ENCODE peak calls at places on chromosomes 4 and X, in ten cellular contexts. One of them, this sample, is unnamed.

GRCh38 chrX:72002886-72003285 is 92.2 kb downstream of the NHSL2 start:
- DNase-seq in cerebellum: no peak
- DNase-seq in nephron progenitor cell: no peak
- DNase-seq in NCI-H1694: no peak
- DNase-seq in activated B cell treated with CpG ODN at 0.5 μM for 24 hours: no peak
- DNase-seq in DMS153: no peak
- DNase-seq in midbrain: no peak
- DNase-seq in amygdala: no peak
- DNase-seq in germinal center: no peak
- DNase-seq in osteocyte: peak; percentile 48
- DNase-seq in this sample: no peak

GRCh38 chrX:74458738-74459137 is 37.4 kb downstream of the SLC16A2 start:
- DNase-seq in cerebellum: no peak
- DNase-seq in nephron progenitor cell: no peak
- DNase-seq in NCI-H1694: no peak
- DNase-seq in activated B cell treated with CpG ODN at 0.5 μM for 24 hours: no peak
- DNase-seq in DMS153: no peak
- DNase-seq in midbrain: no peak
- DNase-seq in amygdala: no peak
- DNase-seq in germinal center: no peak
- DNase-seq in osteocyte: no peak
- DNase-seq in this sample: no peak

GRCh38 chr4:156638925-156639605 is 332.5 kb downstream of the PDGFC start:
- DNase-seq in cerebellum: no peak
- DNase-seq in nephron progenitor cell: no peak
- DNase-seq in NCI-H1694: peak; percentile 19
- DNase-seq in activated B cell treated with CpG ODN at 0.5 μM for 24 hours: no peak
- DNase-seq in DMS153: no peak
- DNase-seq in midbrain: no peak
- DNase-seq in amygdala: no peak
- DNase-seq in germinal center: no peak
- DNase-seq in osteocyte: no peak
- DNase-seq in this sample: no peak

GRCh38 chr4:55409468-55410171 is 13.9 kb downstream of the TMEM165 start:
- DNase-seq in cerebellum: no peak
- DNase-seq in nephron progenitor cell: no peak
- DNase-seq in NCI-H1694: no peak
- DNase-seq in activated B cell treated with CpG ODN at 0.5 μM for 24 hours: no peak
- DNase-seq in DMS153: no peak
- DNase-seq in midbrain: peak; percentile 40
- DNase-seq in amygdala: peak; percentile 21
- DNase-seq in germinal center: peak; percentile 32
- DNase-seq in osteocyte: no peak
- DNase-seq in this sample: peak; percentile 52

GRCh38 chr4:7657545-7658296 is 223.0 kb upstream of the PSAPL1 start:
- DNase-seq in cerebellum: no peak
- DNase-seq in nephron progenitor cell: no peak
- DNase-seq in NCI-H1694: no peak
- DNase-seq in activated B cell treated with CpG ODN at 0.5 μM for 24 hours: no peak
- DNase-seq in DMS153: no peak
- DNase-seq in midbrain: no peak
- DNase-seq in amygdala: no peak
- DNase-seq in germinal center: no peak
- DNase-seq in osteocyte: no peak
- DNase-seq in this sample: no peak

GRCh38 chr4:94897023-94897422 is 139.3 kb downstream of the BMPR1B start:
- DNase-seq in cerebellum: no peak
- DNase-seq in nephron progenitor cell: no peak
- DNase-seq in NCI-H1694: no peak
- DNase-seq in activated B cell treated with CpG ODN at 0.5 μM for 24 hours: no peak
- DNase-seq in DMS153: no peak
- DNase-seq in midbrain: no peak
- DNase-seq in amygdala: no peak
- DNase-seq in germinal center: no peak
- DNase-seq in osteocyte: no peak
- DNase-seq in this sample: no peak

GRCh38 chr4:94354474-94354896 is 11.8 kb upstream of the HPGDS start:
- DNase-seq in cerebellum: no peak
- DNase-seq in nephron progenitor cell: no peak
- DNase-seq in NCI-H1694: no peak
- DNase-seq in activated B cell treated with CpG ODN at 0.5 μM for 24 hours: no peak
- DNase-seq in DMS153: peak; percentile 72
- DNase-seq in midbrain: no peak
- DNase-seq in amygdala: no peak
- DNase-seq in germinal center: no peak
- DNase-seq in osteocyte: no peak
- DNase-seq in this sample: no peak

GRCh38 chr4:8575457-8575856 is 4.7 kb upstream of the GPR78 start:
- DNase-seq in cerebellum: no peak
- DNase-seq in nephron progenitor cell: no peak
- DNase-seq in NCI-H1694: no peak
- DNase-seq in activated B cell treated with CpG ODN at 0.5 μM for 24 hours: no peak
- DNase-seq in DMS153: no peak
- DNase-seq in midbrain: no peak
- DNase-seq in amygdala: no peak
- DNase-seq in germinal center: no peak
- DNase-seq in osteocyte: no peak
- DNase-seq in this sample: no peak

GRCh38 chr4:158729716-158730559 is 6.7 kb upstream of the PPID start:
- DNase-seq in cerebellum: peak; percentile 58
- DNase-seq in nephron progenitor cell: peak; percentile 39
- DNase-seq in NCI-H1694: peak; percentile 46
- DNase-seq in activated B cell treated with CpG ODN at 0.5 μM for 24 hours: no peak
- DNase-seq in DMS153: peak; percentile 45
- DNase-seq in midbrain: peak; percentile 82
- DNase-seq in amygdala: peak; percentile 77
- DNase-seq in germinal center: peak; percentile 28
- DNase-seq in osteocyte: no peak
- DNase-seq in this sample: peak; percentile 39

GRCh38 chrX:101550362-101550761 is at the start of gene ARMCX1:
- DNase-seq in cerebellum: peak; percentile 79
- DNase-seq in nephron progenitor cell: peak; percentile 51
- DNase-seq in NCI-H1694: no peak
- DNase-seq in activated B cell treated with CpG ODN at 0.5 μM for 24 hours: no peak
- DNase-seq in DMS153: peak; percentile 1
- DNase-seq in midbrain: peak; percentile 40
- DNase-seq in amygdala: peak; percentile 74
- DNase-seq in germinal center: no peak
- DNase-seq in osteocyte: peak; percentile 87
- DNase-seq in this sample: no peak

GRCh38 chr4:183657564-183657963 is 1.4 kb downstream of the RWDD4 start:
- DNase-seq in cerebellum: no peak
- DNase-seq in nephron progenitor cell: no peak
- DNase-seq in NCI-H1694: no peak
- DNase-seq in activated B cell treated with CpG ODN at 0.5 μM for 24 hours: no peak
- DNase-seq in DMS153: no peak
- DNase-seq in midbrain: no peak
- DNase-seq in amygdala: no peak
- DNase-seq in germinal center: no peak
- DNase-seq in osteocyte: no peak
- DNase-seq in this sample: peak; percentile 31

GRCh38 chr4:18111100-18111499 is 89.5 kb upstream of the LCORL start:
- DNase-seq in cerebellum: no peak
- DNase-seq in nephron progenitor cell: no peak
- DNase-seq in NCI-H1694: no peak
- DNase-seq in activated B cell treated with CpG ODN at 0.5 μM for 24 hours: no peak
- DNase-seq in DMS153: no peak
- DNase-seq in midbrain: no peak
- DNase-seq in amygdala: no peak
- DNase-seq in germinal center: no peak
- DNase-seq in osteocyte: no peak
- DNase-seq in this sample: no peak

GRCh38 chr4:179709961-179710624 is 2267.9 kb upstream of the AGA start:
- DNase-seq in cerebellum: no peak
- DNase-seq in nephron progenitor cell: no peak
- DNase-seq in NCI-H1694: no peak
- DNase-seq in activated B cell treated with CpG ODN at 0.5 μM for 24 hours: no peak
- DNase-seq in DMS153: peak; percentile 90
- DNase-seq in midbrain: no peak
- DNase-seq in amygdala: no peak
- DNase-seq in germinal center: no peak
- DNase-seq in osteocyte: no peak
- DNase-seq in this sample: no peak

GRCh38 chr4:11632015-11632414 is 203.3 kb upstream of the HS3ST1 start:
- DNase-seq in cerebellum: no peak
- DNase-seq in nephron progenitor cell: no peak
- DNase-seq in NCI-H1694: no peak
- DNase-seq in activated B cell treated with CpG ODN at 0.5 μM for 24 hours: no peak
- DNase-seq in DMS153: peak; percentile 54
- DNase-seq in midbrain: no peak
- DNase-seq in amygdala: no peak
- DNase-seq in germinal center: no peak
- DNase-seq in osteocyte: no peak
- DNase-seq in this sample: no peak

GRCh38 chr4:100208964-100209363 is 18.7 kb upstream of the DDIT4L start:
- DNase-seq in cerebellum: no peak
- DNase-seq in nephron progenitor cell: no peak
- DNase-seq in NCI-H1694: no peak
- DNase-seq in activated B cell treated with CpG ODN at 0.5 μM for 24 hours: no peak
- DNase-seq in DMS153: no peak
- DNase-seq in midbrain: no peak
- DNase-seq in amygdala: no peak
- DNase-seq in germinal center: no peak
- DNase-seq in osteocyte: no peak
- DNase-seq in this sample: no peak

GRCh38 chr4:150136481-150136880 is 58.2 kb downstream of the DCLK2 start:
- DNase-seq in cerebellum: no peak
- DNase-seq in nephron progenitor cell: no peak
- DNase-seq in NCI-H1694: no peak
- DNase-seq in activated B cell treated with CpG ODN at 0.5 μM for 24 hours: no peak
- DNase-seq in DMS153: no peak
- DNase-seq in midbrain: no peak
- DNase-seq in amygdala: no peak
- DNase-seq in germinal center: no peak
- DNase-seq in osteocyte: no peak
- DNase-seq in this sample: no peak

GRCh38 chr4:86130160-86130933 is 229.5 kb downstream of the MAPK10 start:
- DNase-seq in cerebellum: no peak
- DNase-seq in nephron progenitor cell: no peak
- DNase-seq in NCI-H1694: no peak
- DNase-seq in activated B cell treated with CpG ODN at 0.5 μM for 24 hours: no peak
- DNase-seq in DMS153: no peak
- DNase-seq in midbrain: no peak
- DNase-seq in amygdala: no peak
- DNase-seq in germinal center: no peak
- DNase-seq in osteocyte: no peak
- DNase-seq in this sample: no peak

GRCh38 chr4:151887151-151887815 is 126.5 kb upstream of the GATB start:
- DNase-seq in cerebellum: no peak
- DNase-seq in nephron progenitor cell: no peak
- DNase-seq in NCI-H1694: no peak
- DNase-seq in activated B cell treated with CpG ODN at 0.5 μM for 24 hours: no peak
- DNase-seq in DMS153: no peak
- DNase-seq in midbrain: peak; percentile 7
- DNase-seq in amygdala: peak; percentile 10
- DNase-seq in germinal center: no peak
- DNase-seq in osteocyte: no peak
- DNase-seq in this sample: no peak

GRCh38 chr4:184538023-184538599 is 63.8 kb upstream of the IRF2 start:
- DNase-seq in cerebellum: peak; percentile 88
- DNase-seq in nephron progenitor cell: peak; percentile 62
- DNase-seq in NCI-H1694: peak; percentile 17
- DNase-seq in activated B cell treated with CpG ODN at 0.5 μM for 24 hours: peak; percentile 54
- DNase-seq in DMS153: peak; percentile 83
- DNase-seq in midbrain: peak; percentile 93
- DNase-seq in amygdala: peak; percentile 91
- DNase-seq in germinal center: peak; percentile 57
- DNase-seq in osteocyte: peak; percentile 91
- DNase-seq in this sample: peak; percentile 93

GRCh38 chrX:150504399-150505186 is 63.8 kb upstream of the MTM1 start:
- DNase-seq in cerebellum: no peak
- DNase-seq in nephron progenitor cell: no peak
- DNase-seq in NCI-H1694: no peak
- DNase-seq in activated B cell treated with CpG ODN at 0.5 μM for 24 hours: no peak
- DNase-seq in DMS153: no peak
- DNase-seq in midbrain: peak; percentile 65
- DNase-seq in amygdala: peak; percentile 49
- DNase-seq in germinal center: no peak
- DNase-seq in osteocyte: no peak
- DNase-seq in this sample: no peak

GRCh38 chrX:133709486-133709885 is 275.9 kb downstream of the GPC3 start:
- DNase-seq in cerebellum: no peak
- DNase-seq in nephron progenitor cell: no peak
- DNase-seq in NCI-H1694: no peak
- DNase-seq in activated B cell treated with CpG ODN at 0.5 μM for 24 hours: no peak
- DNase-seq in DMS153: no peak
- DNase-seq in midbrain: no peak
- DNase-seq in amygdala: no peak
- DNase-seq in germinal center: no peak
- DNase-seq in osteocyte: no peak
- DNase-seq in this sample: no peak

GRCh38 chrX:153926863-153927685 is 1.0 kb upstream of the ARHGAP4 start:
- DNase-seq in cerebellum: no peak
- DNase-seq in nephron progenitor cell: no peak
- DNase-seq in NCI-H1694: peak; percentile 73
- DNase-seq in activated B cell treated with CpG ODN at 0.5 μM for 24 hours: peak; percentile 64
- DNase-seq in DMS153: peak; percentile 71
- DNase-seq in midbrain: peak; percentile 25
- DNase-seq in amygdala: no peak
- DNase-seq in germinal center: peak; percentile 79
- DNase-seq in osteocyte: no peak
- DNase-seq in this sample: peak; percentile 91

GRCh38 chr4:184848510-184848909 is 22.7 kb upstream of the ACSL1 start:
- DNase-seq in cerebellum: no peak
- DNase-seq in nephron progenitor cell: no peak
- DNase-seq in NCI-H1694: no peak
- DNase-seq in activated B cell treated with CpG ODN at 0.5 μM for 24 hours: no peak
- DNase-seq in DMS153: no peak
- DNase-seq in midbrain: peak; percentile 9
- DNase-seq in amygdala: no peak
- DNase-seq in germinal center: no peak
- DNase-seq in osteocyte: no peak
- DNase-seq in this sample: no peak

GRCh38 chrX:10579753-10580060 is 40.7 kb downstream of the MID1 start:
- DNase-seq in cerebellum: no peak
- DNase-seq in nephron progenitor cell: no peak
- DNase-seq in NCI-H1694: no peak
- DNase-seq in activated B cell treated with CpG ODN at 0.5 μM for 24 hours: no peak
- DNase-seq in DMS153: peak; percentile 17
- DNase-seq in midbrain: no peak
- DNase-seq in amygdala: no peak
- DNase-seq in germinal center: no peak
- DNase-seq in osteocyte: no peak
- DNase-seq in this sample: no peak

GRCh38 chr4:119659576-119659975 is 31.0 kb upstream of the PDE5A start:
- DNase-seq in cerebellum: no peak
- DNase-seq in nephron progenitor cell: no peak
- DNase-seq in NCI-H1694: no peak
- DNase-seq in activated B cell treated with CpG ODN at 0.5 μM for 24 hours: no peak
- DNase-seq in DMS153: peak; percentile 87
- DNase-seq in midbrain: no peak
- DNase-seq in amygdala: no peak
- DNase-seq in germinal center: no peak
- DNase-seq in osteocyte: no peak
- DNase-seq in this sample: no peak

GRCh38 chrX:66635360-66635759 is 3.5 kb downstream of the EDA2R start:
- DNase-seq in cerebellum: no peak
- DNase-seq in nephron progenitor cell: no peak
- DNase-seq in NCI-H1694: no peak
- DNase-seq in activated B cell treated with CpG ODN at 0.5 μM for 24 hours: no peak
- DNase-seq in DMS153: no peak
- DNase-seq in midbrain: no peak
- DNase-seq in amygdala: no peak
- DNase-seq in germinal center: no peak
- DNase-seq in osteocyte: no peak
- DNase-seq in this sample: no peak

GRCh38 chrX:56765816-56766553 is 36.9 kb downstream of the NBDY start:
- DNase-seq in cerebellum: no peak
- DNase-seq in nephron progenitor cell: no peak
- DNase-seq in NCI-H1694: no peak
- DNase-seq in activated B cell treated with CpG ODN at 0.5 μM for 24 hours: no peak
- DNase-seq in DMS153: no peak
- DNase-seq in midbrain: no peak
- DNase-seq in amygdala: no peak
- DNase-seq in germinal center: no peak
- DNase-seq in osteocyte: no peak
- DNase-seq in this sample: peak; percentile 14